ENCODE peak calls at places on chromosomes 5 and 9, in six cellular contexts. One of them, this sample, is unnamed.

GRCh38 chr5:3362606-3362910 is 233.1 kb upstream of the IRX1 start:
- DNase-seq in stomach: no peak
- DNase-seq in nephron progenitor cell: no peak
- DNase-seq in osteocyte: no peak
- DNase-seq in GM20000: no peak
- DNase-seq in NCI-H1105: no peak
- DNase-seq in this sample: no peak

GRCh38 chr9:107999890-108000289 is 510.3 kb upstream of the KLF4 start:
- DNase-seq in osteocyte: no peak
- DNase-seq in nephron progenitor cell: no peak
- DNase-seq in NCI-H1105: no peak
- DNase-seq in GM20000: no peak
- DNase-seq in stomach: no peak
- DNase-seq in this sample: no peak

GRCh38 chr5:9898319-9898718 is 268.2 kb upstream of the TAS2R1 start:
- DNase-seq in osteocyte: peak
- DNase-seq in GM20000: no peak
- DNase-seq in NCI-H1105: no peak
- DNase-seq in stomach: no peak
- DNase-seq in nephron progenitor cell: no peak
- DNase-seq in this sample: no peak

GRCh38 chr5:56917534-56917933 is 8.1 kb downstream of the SETD9 start:
- DNase-seq in GM20000: no peak
- DNase-seq in nephron progenitor cell: no peak
- DNase-seq in osteocyte: no peak
- DNase-seq in stomach: no peak
- DNase-seq in NCI-H1105: no peak
- DNase-seq in this sample: no peak

GRCh38 chr5:99589424-99589823 is 660.6 kb upstream of the CHD1 start:
- DNase-seq in stomach: no peak
- DNase-seq in GM20000: no peak
- DNase-seq in osteocyte: no peak
- DNase-seq in NCI-H1105: no peak
- DNase-seq in nephron progenitor cell: no peak
- DNase-seq in this sample: no peak

GRCh38 chr9:118567861-118568260 is 801.4 kb downstream of the BRINP1 start:
- DNase-seq in nephron progenitor cell: no peak
- DNase-seq in GM20000: no peak
- DNase-seq in NCI-H1105: no peak
- DNase-seq in stomach: no peak
- DNase-seq in osteocyte: no peak
- DNase-seq in this sample: no peak

GRCh38 chr5:129021744-129022143 is 56.5 kb downstream of the SLC27A6 start:
- DNase-seq in osteocyte: no peak
- DNase-seq in nephron progenitor cell: no peak
- DNase-seq in stomach: no peak
- DNase-seq in GM20000: no peak
- DNase-seq in NCI-H1105: no peak
- DNase-seq in this sample: no peak

GRCh38 chr5:38751103-38751502 is 94.7 kb upstream of the OSMR start:
- DNase-seq in GM20000: no peak
- DNase-seq in NCI-H1105: no peak
- DNase-seq in stomach: no peak
- DNase-seq in osteocyte: no peak
- DNase-seq in nephron progenitor cell: no peak
- DNase-seq in this sample: no peak

GRCh38 chr5:113487411-113487778 is 858 bp downstream of the MCC start:
- DNase-seq in stomach: no peak
- DNase-seq in nephron progenitor cell: peak
- DNase-seq in GM20000: no peak
- DNase-seq in NCI-H1105: no peak
- DNase-seq in osteocyte: no peak
- DNase-seq in this sample: no peak

GRCh38 chr5:5169466-5169865 is 29.3 kb downstream of the ADAMTS16 start:
- DNase-seq in NCI-H1105: no peak
- DNase-seq in GM20000: no peak
- DNase-seq in osteocyte: no peak
- DNase-seq in nephron progenitor cell: no peak
- DNase-seq in stomach: no peak
- DNase-seq in this sample: no peak

GRCh38 chr9:93288341-93288740 is 104.4 kb downstream of the WNK2 start:
- DNase-seq in NCI-H1105: no peak
- DNase-seq in stomach: peak
- DNase-seq in GM20000: peak
- DNase-seq in nephron progenitor cell: no peak
- DNase-seq in osteocyte: no peak
- DNase-seq in this sample: no peak

GRCh38 chr9:21828853-21829405 is 26.5 kb downstream of the MTAP start:
- DNase-seq in NCI-H1105: no peak
- DNase-seq in GM20000: no peak
- DNase-seq in osteocyte: no peak
- DNase-seq in stomach: no peak
- DNase-seq in nephron progenitor cell: no peak
- DNase-seq in this sample: no peak

GRCh38 chr5:78805474-78806124 is 157.0 kb upstream of the LHFPL2 start:
- DNase-seq in NCI-H1105: no peak
- DNase-seq in nephron progenitor cell: no peak
- DNase-seq in stomach: no peak
- DNase-seq in osteocyte: no peak
- DNase-seq in GM20000: no peak
- DNase-seq in this sample: no peak

GRCh38 chr9:91896513-91897121 is 53.4 kb downstream of the ROR2 start:
- DNase-seq in GM20000: no peak
- DNase-seq in stomach: peak
- DNase-seq in NCI-H1105: no peak
- DNase-seq in osteocyte: no peak
- DNase-seq in nephron progenitor cell: peak
- DNase-seq in this sample: no peak

GRCh38 chr5:98099448-98100105 is 673.9 kb upstream of the RGMB start:
- DNase-seq in osteocyte: no peak
- DNase-seq in NCI-H1105: no peak
- DNase-seq in stomach: no peak
- DNase-seq in nephron progenitor cell: no peak
- DNase-seq in GM20000: no peak
- DNase-seq in this sample: no peak

GRCh38 chr9:122991370-122991830 is 42.1 kb upstream of the GPR21 start:
- DNase-seq in nephron progenitor cell: no peak
- DNase-seq in GM20000: peak
- DNase-seq in osteocyte: no peak
- DNase-seq in stomach: no peak
- DNase-seq in NCI-H1105: no peak
- DNase-seq in this sample: peak

GRCh38 chr9:19231126-19232035 is 888 bp downstream of the DENND4C start:
- DNase-seq in nephron progenitor cell: no peak
- DNase-seq in NCI-H1105: no peak
- DNase-seq in osteocyte: no peak
- DNase-seq in stomach: peak
- DNase-seq in GM20000: peak
- DNase-seq in this sample: no peak

GRCh38 chr5:29337030-29337429 is 1856.5 kb upstream of the CDH6 start:
- DNase-seq in NCI-H1105: no peak
- DNase-seq in GM20000: no peak
- DNase-seq in nephron progenitor cell: no peak
- DNase-seq in stomach: no peak
- DNase-seq in osteocyte: no peak
- DNase-seq in this sample: no peak

GRCh38 chr9:91162311-91162710 is 199.4 kb downstream of the AUH start:
- DNase-seq in stomach: no peak
- DNase-seq in osteocyte: peak
- DNase-seq in GM20000: no peak
- DNase-seq in NCI-H1105: no peak
- DNase-seq in nephron progenitor cell: no peak
- DNase-seq in this sample: no peak

GRCh38 chr5:115849258-115849798 is 7.6 kb downstream of the AP3S1 start:
- DNase-seq in osteocyte: no peak
- DNase-seq in NCI-H1105: no peak
- DNase-seq in nephron progenitor cell: no peak
- DNase-seq in GM20000: no peak
- DNase-seq in stomach: no peak
- DNase-seq in this sample: no peak

GRCh38 chr5:169389318-169389717 is 88.4 kb upstream of the SLIT3 start:
- DNase-seq in osteocyte: no peak
- DNase-seq in nephron progenitor cell: no peak
- DNase-seq in GM20000: no peak
- DNase-seq in NCI-H1105: no peak
- DNase-seq in stomach: no peak
- DNase-seq in this sample: no peak

GRCh38 chr9:37212435-37212834 is 92.1 kb downstream of the ZCCHC7 start:
- DNase-seq in osteocyte: no peak
- DNase-seq in GM20000: no peak
- DNase-seq in NCI-H1105: no peak
- DNase-seq in nephron progenitor cell: no peak
- DNase-seq in stomach: no peak
- DNase-seq in this sample: no peak

GRCh38 chr9:35827486-35827885 is 1.0 kb downstream of the FAM221B start:
- DNase-seq in stomach: no peak
- DNase-seq in nephron progenitor cell: no peak
- DNase-seq in GM20000: no peak
- DNase-seq in NCI-H1105: no peak
- DNase-seq in osteocyte: no peak
- DNase-seq in this sample: no peak

GRCh38 chr5:14870347-14871083 is 1.1 kb downstream of the ANKH start:
- DNase-seq in nephron progenitor cell: no peak
- DNase-seq in osteocyte: no peak
- DNase-seq in stomach: peak
- DNase-seq in NCI-H1105: no peak
- DNase-seq in GM20000: no peak
- DNase-seq in this sample: no peak

GRCh38 chr9:88992556-88992955 is 1.3 kb downstream of the S1PR3 start:
- DNase-seq in nephron progenitor cell: no peak
- DNase-seq in stomach: no peak
- DNase-seq in NCI-H1105: no peak
- DNase-seq in osteocyte: no peak
- DNase-seq in GM20000: no peak
- DNase-seq in this sample: no peak

GRCh38 chr5:8033261-8033660 is 164.3 kb downstream of the MTRR start:
- DNase-seq in stomach: no peak
- DNase-seq in GM20000: no peak
- DNase-seq in osteocyte: no peak
- DNase-seq in nephron progenitor cell: no peak
- DNase-seq in NCI-H1105: no peak
- DNase-seq in this sample: no peak